ENCODE peak calls at places on chromosomes 5 and 9, in four cellular contexts. Y is fibroblast of the aortic adventitia, P is nephron progenitor cell, A is coronary artery. Z is an unnamed sample.

GRCh38 chr5:54852007-54852406 is 133.4 kb downstream of the ESM1 start:
- DNase-seq in Y (no peak), P (no peak), A (no peak), Z (no peak)

GRCh38 chr9:83327323-83327722 is 210.9 kb downstream of the FRMD3 start:
- DNase-seq in Y (no peak), P (no peak), A (no peak), Z (no peak)

GRCh38 chr5:27523629-27524028 is 485.2 kb upstream of the CDH9 start:
- DNase-seq in P (no peak), A (no peak), Y (no peak), Z (no peak)

GRCh38 chr9:4850611-4851010 is 57.9 kb downstream of the RCL1 start:
- DNase-seq in A (no peak), P (no peak), Y (no peak), Z (no peak)

GRCh38 chr5:158288258-158288657 is 429.3 kb upstream of the CLINT1 start:
- DNase-seq in A (no peak), P (no peak), Y (no peak), Z (no peak)

GRCh38 chr5:159174511-159175168 is 34.7 kb downstream of the RNF145 start:
- DNase-seq in Y (peak; percentile 66), A (no peak), P (no peak), Z (peak; percentile 74)

GRCh38 chr9:89835676-89836075 is 230.9 kb downstream of the GADD45G start:
- DNase-seq in A (no peak), P (no peak), Y (no peak), Z (no peak)

GRCh38 chr9:77218612-77219011 is 41.3 kb downstream of the VPS13A start:
- DNase-seq in A (no peak), P (no peak), Y (peak; percentile 78), Z (no peak)

GRCh38 chr5:118762291-118762690 is 226.1 kb downstream of the DTWD2 start:
- DNase-seq in A (no peak), Y (no peak), P (no peak), Z (no peak)

GRCh38 chr9:133702798-133703570 is 35.2 kb downstream of the SARDH start:
- DNase-seq in Y (no peak), A (no peak), P (peak; percentile 7), Z (no peak)

GRCh38 chr5:171201285-171201684 is 107.8 kb upstream of the TLX3 start:
- DNase-seq in Y (no peak), P (peak; percentile 15), A (no peak), Z (no peak)

GRCh38 chr9:95087659-95088242 is 229.8 kb downstream of the FANCC start:
- DNase-seq in A (no peak), P (no peak), Y (no peak), Z (no peak)

GRCh38 chr9:135087489-135087791 is at the start of gene OLFM1:
- DNase-seq in A (no peak), Y (peak; percentile 45), P (peak; percentile 87), Z (peak; percentile 64)

GRCh38 chr5:17412760-17413671 is 85.0 kb upstream of the TAF11L2 start:
- DNase-seq in A (no peak), Y (no peak), P (no peak), Z (no peak)

GRCh38 chr5:179168636-179169035 is 108.5 kb downstream of the ZNF354C start:
- DNase-seq in P (no peak), A (no peak), Y (peak; percentile 30), Z (no peak)

GRCh38 chr9:3526903-3527652 is 1.3 kb upstream of the RFX3 start:
- DNase-seq in A (no peak), P (no peak), Y (peak; percentile 25), Z (no peak)

GRCh38 chr9:69122086-69122390 is 52.0 kb upstream of the TJP2 start:
- DNase-seq in Y (peak; percentile 77), P (peak; percentile 72), A (peak; percentile 86), Z (peak; percentile 64)

GRCh38 chr9:84542554-84542953 is 127.0 kb upstream of the NTRK2 start:
- DNase-seq in Y (no peak), A (no peak), P (no peak), Z (no peak)

GRCh38 chr5:145681686-145682085 is 153.5 kb downstream of the PRELID2 start:
- DNase-seq in A (no peak), Y (peak; percentile 82), P (peak; percentile 36), Z (peak; percentile 81)

GRCh38 chr9:90107021-90107771 is 502.4 kb downstream of the GADD45G start:
- DNase-seq in A (no peak), P (no peak), Y (peak; percentile 6), Z (peak; percentile 51)

GRCh38 chr5:151037561-151038291 is 17.3 kb downstream of the GPX3 start:
- DNase-seq in P (no peak), A (no peak), Y (peak; percentile 87), Z (peak; percentile 76)

GRCh38 chr5:171128136-171128535 is 180.9 kb upstream of the TLX3 start:
- DNase-seq in Y (no peak), P (no peak), A (no peak), Z (no peak)

GRCh38 chr5:40914835-40915234 is 5.5 kb downstream of the C7 start:
- DNase-seq in P (no peak), A (no peak), Y (peak; percentile 88), Z (no peak)

GRCh38 chr9:109403766-109404320 is 83.0 kb upstream of the EPB41L4B start:
- DNase-seq in Y (peak; percentile 7), A (no peak), P (no peak), Z (no peak)

GRCh38 chr9:134720796-134721195 is 79.2 kb downstream of the COL5A1 start:
- DNase-seq in A (no peak), P (no peak), Y (no peak), Z (no peak)

GRCh38 chr9:137697193-137697592 is 78.4 kb downstream of the EHMT1 start:
- DNase-seq in A (no peak), Y (no peak), P (no peak), Z (no peak)

GRCh38 chr5:72301557-72301956 is 18.5 kb downstream of the MRPS27 start:
- DNase-seq in Y (no peak), A (no peak), P (no peak), Z (no peak)

Z was measured in lung microvascular endothelial cell.